ENCODE peak calls at places on chromosomes 3 and 15, in four cellular contexts. N, J, X and E are unnamed samples.

GRCh38 chr3:150035910-150036661 is 65.4 kb upstream of the PFN2 start:
- DNase-seq in N (no peak), J (no peak), X (no peak), E (no peak)

GRCh38 chr15:32688151-32688639 is 29.6 kb upstream of the GREM1 start:
- DNase-seq in N (peak; percentile 67), J (no peak), X (no peak), E (no peak)

GRCh38 chr15:61715082-61715481 is 345.2 kb downstream of the VPS13C start:
- DNase-seq in N (no peak), J (no peak), X (no peak), E (no peak)

GRCh38 chr3:174035317-174035886 is 637.9 kb downstream of the NLGN1 start:
- DNase-seq in N (no peak), J (no peak), X (no peak), E (no peak)

GRCh38 chr3:49889296-49889695 is 14.4 kb downstream of the MST1R start:
- DNase-seq in N (no peak), J (no peak), X (no peak), E (no peak)

GRCh38 chr3:43932921-43933320 is 242.2 kb downstream of the ABHD5 start:
- DNase-seq in N (no peak), J (peak; percentile 20), X (no peak), E (no peak)

GRCh38 chr3:126512026-126512425 is 5.5 kb downstream of the UROC1 start:
- DNase-seq in N (no peak), J (no peak), X (no peak), E (peak; percentile 21)

GRCh38 chr3:157318639-157319288 is 117.9 kb upstream of the PTX3 start:
- DNase-seq in N (peak; percentile 2), J (no peak), X (no peak), E (no peak)

GRCh38 chr3:45665101-45665572 is 24.1 kb upstream of the SACM1L start:
- DNase-seq in N (peak; percentile 71), J (peak; percentile 56), X (no peak), E (no peak)

GRCh38 chr15:26974120-26974780 is 3.3 kb downstream of the GABRG3 start:
- DNase-seq in N (peak; percentile 13), J (peak; percentile 50), X (no peak), E (no peak)

GRCh38 chr3:49689046-49689886 is at the start of the genes MST1 and RNF123:
- DNase-seq in N (peak; percentile 86), J (peak; percentile 97), X (peak; percentile 91), E (peak; percentile 93)

GRCh38 chr3:71858493-71859127 is 73.7 kb upstream of the PROK2 start:
- DNase-seq in N (no peak), J (peak; percentile 70), X (no peak), E (no peak)

GRCh38 chr3:158801200-158801599 is 654 bp upstream of the MFSD1 start:
- DNase-seq in N (no peak), J (peak; percentile 14), X (no peak), E (peak; percentile 58)

GRCh38 chr15:58985443-58985842 is 2.0 kb upstream of the RNF111 start:
- DNase-seq in N (peak; percentile 11), J (no peak), X (peak; percentile 82), E (peak; percentile 83)

GRCh38 chr15:28994142-28994829 is 108.5 kb downstream of the APBA2 start:
- DNase-seq in N (no peak), J (no peak), X (no peak), E (no peak)

GRCh38 chr3:115164374-115165221 is 17.5 kb upstream of the ZBTB20 start:
- DNase-seq in N (no peak), J (no peak), X (no peak), E (no peak)

GRCh38 chr15:39594056-39594763 is 13.3 kb downstream of the THBS1 start:
- DNase-seq in N (no peak), J (no peak), X (no peak), E (no peak)

GRCh38 chr3:96991812-96992211 is 177.4 kb downstream of the EPHA6 start:
- DNase-seq in N (no peak), J (no peak), X (no peak), E (no peak)

GRCh38 chr3:125039041-125039896 is 16.5 kb downstream of the HEG1 start:
- DNase-seq in N (no peak), J (no peak), X (no peak), E (no peak)

GRCh38 chr15:101411588-101411987 is 77.9 kb downstream of the PCSK6 start:
- DNase-seq in N (no peak), J (no peak), X (peak; percentile 47), E (no peak)

GRCh38 chr15:68057758-68058157 is 3.6 kb downstream of the PIAS1 start:
- DNase-seq in N (peak; percentile 28), J (no peak), X (no peak), E (no peak)

GRCh38 chr15:98000249-98001203 is 40.0 kb downstream of the ARRDC4 start:
- DNase-seq in N (no peak), J (no peak), X (no peak), E (no peak)

GRCh38 chr15:92638709-92639365 is 16.7 kb downstream of the FAM174B start:
- DNase-seq in N (no peak), J (no peak), X (peak; percentile 68), E (no peak)

GRCh38 chr15:68542771-68543544 is 35.8 kb upstream of the CORO2B start:
- DNase-seq in N (peak; percentile 32), J (no peak), X (no peak), E (no peak)

GRCh38 chr3:38136272-38136806 is 588 bp downstream of the ACAA1 start:
- DNase-seq in N (no peak), J (peak; percentile 59), X (peak; percentile 81), E (no peak)

GRCh38 chr3:172125963-172126403 is 86.6 kb downstream of the FNDC3B start:
- DNase-seq in N (no peak), J (no peak), X (peak; percentile 86), E (peak; percentile 93)

DNA sequence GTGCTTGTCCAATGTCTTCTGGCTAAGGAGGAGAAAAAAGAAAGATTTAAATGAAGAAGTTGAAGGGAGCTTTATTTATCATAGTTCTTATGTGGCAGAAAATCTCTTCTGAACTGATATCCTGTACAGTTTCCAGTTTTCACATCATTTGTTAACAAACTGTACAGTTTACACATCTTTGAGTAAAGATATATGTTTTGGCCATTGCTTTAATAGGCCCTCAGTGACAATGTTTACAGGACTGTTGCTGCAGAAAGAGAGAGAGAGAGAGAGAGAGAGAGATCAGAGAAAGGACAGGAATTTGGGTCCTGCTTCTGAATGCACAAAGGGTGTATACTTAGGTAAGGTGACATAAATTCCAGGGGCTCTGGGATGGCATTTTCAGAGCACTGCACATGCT is 188.4 kb downstream of the NR1D2 start:
- DNase-seq in N (no peak), J (no peak), X (no peak), E (no peak)
- TF ChIP-seq POLR2AphosphoS5 in N (no peak), J (no peak), X (no peak), E (no peak)

DNA sequence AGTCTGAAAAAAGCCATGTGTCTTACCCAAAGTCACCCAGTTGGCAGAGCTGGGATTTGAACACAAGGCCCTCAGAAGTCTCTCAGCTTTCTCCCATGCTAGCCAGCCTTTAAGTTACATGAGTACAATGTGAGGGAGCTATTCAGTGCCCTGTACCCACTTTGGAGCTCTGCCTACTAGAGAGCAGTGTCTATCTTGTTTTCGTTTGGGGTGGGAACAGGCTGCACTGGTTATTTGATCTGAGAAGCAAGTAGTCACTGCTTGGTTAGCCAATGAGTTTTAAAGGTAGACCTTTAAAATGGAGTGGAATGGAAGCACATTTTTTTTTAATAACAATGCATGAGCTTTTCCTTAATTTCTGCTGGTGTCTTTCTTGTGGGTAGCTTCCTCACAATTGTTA is 231.1 kb upstream of the BHLHE40 start:
- DNase-seq in N (no peak), J (no peak), X (no peak), E (no peak)
- H3K4me1 ChIP-seq in N (peaks cover 100% of the 10 kb centered on the region), J (peaks cover 10% of the 10 kb centered on the region), X (peaks cover 38% of the 10 kb centered on the region), E (peaks cover 41% of the 10 kb centered on the region)

GRCh38 chr3:179765396-179765795 is 112.6 kb downstream of the USP13 start:
- DNase-seq in N (no peak), J (peak; percentile 76), X (no peak), E (no peak)

GRCh38 chr3:179769411-179770247 is 116.8 kb downstream of the USP13 start:
- DNase-seq in N (no peak), J (no peak), X (no peak), E (no peak)

GRCh38 chr3:179766416-179767133 is 113.7 kb downstream of the USP13 start:
- DNase-seq in N (no peak), J (no peak), X (no peak), E (no peak)

GRCh38 chr3:179771797-179772196 is 119.0 kb downstream of the USP13 start:
- DNase-seq in N (no peak), J (no peak), X (no peak), E (no peak)

DNA sequence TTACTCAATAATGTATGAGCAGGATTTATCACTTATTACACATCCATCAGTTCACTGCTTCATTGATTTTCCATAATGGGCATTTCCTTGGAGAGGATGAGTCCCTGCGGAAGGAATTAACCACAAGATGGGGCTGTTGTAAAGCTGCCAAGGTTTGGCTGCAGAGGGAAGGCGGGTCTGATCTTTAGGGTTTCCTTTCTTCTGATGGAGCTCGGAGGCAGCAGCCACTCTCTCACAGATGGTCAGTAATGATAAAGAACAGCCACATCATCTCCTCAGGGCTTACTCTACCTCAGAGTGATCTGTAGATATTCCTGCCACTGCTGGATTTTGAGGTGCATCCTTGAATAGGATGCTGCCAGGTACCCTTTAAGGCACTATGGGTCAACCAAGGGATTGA is 115.2 kb downstream of the USP13 start:
- DNase-seq in N (no peak), J (peak; percentile 79), X (no peak), E (no peak)
- TF ChIP-seq POLR2AphosphoS5 in N (no peak), J (no peak), X (no peak), E (no peak)

GRCh38 chr15:90194655-90195054 is 6.5 kb upstream of the SEMA4B start:
- DNase-seq in N (no peak), J (no peak), X (no peak), E (no peak)
- H3K4me1 ChIP-seq in N (peaks cover 36% of the 10 kb centered on the region), J (peaks cover 36% of the 10 kb centered on the region), X (peaks cover 52% of the 10 kb centered on the region), E (peaks cover 54% of the 10 kb centered on the region)

GRCh38 chr3:139538733-139539132 is 809 bp downstream of the RBP1 start:
- DNase-seq in N (no peak), J (peak; percentile 47), X (no peak), E (peak; percentile 81)

GRCh38 chr3:139537325-139537724 is 2.2 kb downstream of the RBP1 start:
- DNase-seq in N (peak; percentile 49), J (peak; percentile 64), X (no peak), E (no peak)

GRCh38 chr3:139540686-139541085 is 1.1 kb upstream of the RBP1 start:
- DNase-seq in N (no peak), J (peak; percentile 46), X (no peak), E (no peak)

GRCh38 chr3:139534992-139535879 is 4.3 kb downstream of the RBP1 start:
- DNase-seq in N (peak; percentile 44), J (peak; percentile 77), X (no peak), E (peak; percentile 71)

DNA sequence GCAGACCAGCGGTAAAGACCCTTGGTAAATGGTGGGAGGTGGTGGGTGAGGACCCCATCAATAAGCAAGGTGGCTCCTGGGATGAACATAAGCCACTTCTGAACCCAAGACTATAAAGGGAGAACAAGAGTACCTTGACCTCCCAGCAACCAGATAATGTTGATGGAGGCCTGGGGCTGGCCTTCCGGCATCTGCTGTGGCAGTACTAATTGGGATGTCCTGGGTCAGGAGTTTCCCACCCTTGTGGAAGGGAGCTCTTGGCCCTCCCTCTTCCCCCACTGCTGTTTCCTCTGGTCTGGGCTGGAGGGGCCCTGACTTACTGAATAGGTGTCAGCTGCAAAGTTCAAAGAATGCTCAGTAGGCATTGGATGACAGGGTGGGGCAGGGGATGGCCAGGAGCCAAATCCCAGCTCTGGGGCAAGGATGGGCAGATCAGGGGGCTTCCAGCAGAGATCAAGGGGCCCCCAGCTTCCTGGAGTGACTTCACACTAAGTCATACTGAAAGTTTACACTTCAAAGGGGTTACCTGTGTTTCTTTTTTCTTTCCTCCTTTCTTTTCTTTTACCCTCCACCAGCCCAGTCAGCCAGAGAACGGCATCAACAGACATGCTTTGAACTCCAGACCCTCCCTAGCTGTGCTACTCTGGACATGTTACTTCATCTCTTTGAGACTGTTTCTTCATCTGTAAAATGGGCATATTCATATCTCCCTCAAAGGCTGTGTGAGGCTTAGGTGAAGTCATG is 1.6 kb downstream of the RBP1 start:
- DNase-seq in N (peak; percentile 62), J (no peak), X (no peak), E (no peak)
- TF ChIP-seq POLR2AphosphoS5 in N (no peak), J (no peak), X (no peak), E (no peak)